ENCODE peak calls at places on chromosomes 2 and 18, in five cellular contexts. J is H54, K is glutamatergic neuron, S is Daoy, D is NCI-H526. X is an unnamed sample.

GRCh38 chr2:84477886-84478285 is 18.8 kb upstream of the SUCLG1 start:
- DNase-seq in J (no peak), K (no peak), S (no peak), D (no peak), X (no peak)

GRCh38 chr2:164967781-164968228 is 12.5 kb upstream of the SLC38A11 start:
- DNase-seq in J (no peak), K (no peak), S (peak), D (no peak), X (peak)

GRCh38 chr2:205372141-205372540 is 310.2 kb upstream of the NRP2 start:
- DNase-seq in J (no peak), K (no peak), S (peak), D (peak), X (peak)

GRCh38 chr18:62880673-62881364 is 165.5 kb downstream of the PHLPP1 start:
- DNase-seq in J (no peak), K (no peak), S (no peak), D (no peak), X (no peak)

GRCh38 chr2:100176925-100177324 is 34.5 kb upstream of the AFF3 start:
- DNase-seq in J (no peak), K (no peak), S (no peak), D (no peak), X (no peak)

GRCh38 chr18:75530548-75531211 is 103.2 kb upstream of the SMIM21 start:
- DNase-seq in J (no peak), K (peak), S (peak), D (no peak), X (peak)

GRCh38 chr2:159801925-159802324 is 3.9 kb upstream of the CD302 start:
- DNase-seq in J (no peak), K (no peak), S (no peak), D (no peak), X (no peak)

GRCh38 chr2:192687000-192687399 is 492.3 kb upstream of the TMEFF2 start:
- DNase-seq in J (no peak), K (no peak), S (no peak), D (peak), X (no peak)

GRCh38 chr2:112482309-112483046 is 522 bp downstream of the TTL start:
- DNase-seq in J (peak), K (peak), S (peak), D (peak), X (peak)

X was measured in M059J.